ENCODE peak calls at places on chromosomes 12 and 14, in nine cellular contexts. G, X, J, D, F, M, Z, Q and W are unnamed samples.

GRCh38 chr14:68709007-68709406 is 83.9 kb downstream of the ZFP36L1 start:
- DNase-seq in F (no peak), Q (no peak), G (no peak), Z (no peak), J (peak; percentile 40), M (no peak), X (peak; percentile 36), D (no peak), W (no peak)

GRCh38 chr14:29350496-29350895 is 577.2 kb downstream of the PRKD1 start:
- DNase-seq in D (no peak), J (no peak), M (no peak), F (no peak), X (no peak), Z (no peak), G (no peak), Q (no peak), W (no peak)

GRCh38 chr12:104790296-104791125 is 167.6 kb downstream of the SLC41A2 start:
- DNase-seq in Q (no peak), F (peak; percentile 5), M (peak; percentile 37), G (peak; percentile 60), X (peak; percentile 60), J (peak; percentile 87), D (no peak), Z (peak; percentile 79), W (peak; percentile 67)

GRCh38 chr12:57522887-57523705 is 472 bp downstream of the MBD6 start:
- DNase-seq in X (peak; percentile 58), D (peak; percentile 78), G (peak; percentile 92), M (peak; percentile 54), F (no peak), J (peak; percentile 93), Z (no peak), Q (peak; percentile 43), W (peak; percentile 86)

GRCh38 chr12:76757694-76758093 is 6.2 kb upstream of the ZDHHC17 start:
- DNase-seq in G (no peak), D (no peak), M (no peak), Z (no peak), Q (no peak), J (no peak), F (no peak), X (no peak), W (no peak)

GRCh38 chr14:101442451-101442850 is 118.8 kb upstream of the DIO3 start:
- DNase-seq in Z (peak; percentile 84), G (no peak), M (no peak), F (no peak), X (no peak), Q (no peak), J (no peak), D (no peak), W (no peak)

GRCh38 chr12:91667698-91668097 is 477.9 kb downstream of the BTG1 start:
- DNase-seq in M (no peak), Z (no peak), J (no peak), F (no peak), D (no peak), X (no peak), G (no peak), Q (no peak), W (no peak)

GRCh38 chr12:108734200-108734906 is 3.0 kb upstream of the CORO1C start:
- DNase-seq in Z (no peak), J (no peak), D (no peak), Q (no peak), F (peak; percentile 98), M (peak; percentile 82), G (no peak), X (peak; percentile 69), W (no peak)

GRCh38 chr12:102634216-102634615 is 153.9 kb upstream of the IGF1 start:
- DNase-seq in M (no peak), Q (no peak), F (no peak), X (no peak), G (no peak), Z (no peak), D (no peak), J (no peak), W (no peak)

GRCh38 chr14:29463727-29464370 is 463.8 kb downstream of the PRKD1 start:
- DNase-seq in Z (no peak), X (no peak), D (no peak), J (no peak), M (no peak), G (no peak), F (no peak), Q (no peak), W (no peak)

GRCh38 chr14:62053188-62053587 is 291.0 kb downstream of the SNAPC1 start:
- DNase-seq in Q (no peak), X (no peak), J (no peak), D (no peak), M (no peak), G (no peak), F (no peak), Z (no peak), W (no peak)

GRCh38 chr14:22926316-22926715 is 2.9 kb downstream of the PRMT5 start:
- DNase-seq in X (no peak), J (no peak), D (no peak), Z (no peak), G (no peak), F (no peak), Q (no peak), M (peak; percentile 48), W (no peak)

GRCh38 chr12:639566-639965 is 23.7 kb downstream of the NINJ2 start:
- DNase-seq in Q (no peak), G (no peak), D (no peak), J (no peak), F (no peak), X (no peak), Z (no peak), M (no peak), W (no peak)

GRCh38 chr14:100322138-100322957 is 791 bp upstream of the SLC25A47 start:
- DNase-seq in X (no peak), M (no peak), G (no peak), Z (no peak), D (no peak), Q (no peak), F (no peak), J (no peak), W (no peak)

GRCh38 chr14:98959958-98960616 is 311.9 kb downstream of the BCL11B start:
- DNase-seq in Z (peak; percentile 59), D (no peak), J (peak; percentile 83), G (no peak), Q (no peak), X (no peak), F (no peak), M (no peak), W (peak; percentile 47)

GRCh38 chr12:125140239-125140917 is 75.1 kb downstream of the AACS start:
- DNase-seq in D (no peak), J (no peak), F (no peak), Z (peak; percentile 38), M (no peak), Q (no peak), X (no peak), G (no peak), W (no peak)

GRCh38 chr14:92173668-92174067 is 51.9 kb downstream of the CPSF2 start:
- DNase-seq in Z (no peak), F (no peak), G (no peak), M (no peak), Q (no peak), J (no peak), X (no peak), D (no peak), W (no peak)

GRCh38 chr14:96121660-96122395 is 82.7 kb downstream of the C14orf132 start:
- DNase-seq in Z (no peak), M (no peak), Q (no peak), G (no peak), J (peak; percentile 12), D (no peak), F (no peak), X (no peak), W (no peak)

GRCh38 chr14:104005489-104005888 is 63.2 kb upstream of the RD3L start:
- DNase-seq in X (no peak), M (no peak), Q (no peak), Z (no peak), F (no peak), G (no peak), D (no peak), J (no peak), W (no peak)

GRCh38 chr12:18387706-18388105 is 126.4 kb downstream of the PIK3C2G start:
- DNase-seq in J (no peak), Z (no peak), M (no peak), F (no peak), G (no peak), D (no peak), X (no peak), Q (no peak), W (no peak)

GRCh38 chr14:50360851-50361250 is 35.8 kb downstream of the CDKL1 start:
- DNase-seq in F (no peak), Q (no peak), M (no peak), X (no peak), Z (no peak), D (no peak), J (no peak), G (no peak), W (no peak)

GRCh38 chr14:22567437-22567836 is 21.6 kb downstream of the DAD1 start:
- DNase-seq in M (no peak), D (no peak), J (no peak), G (no peak), X (no peak), F (no peak), Q (no peak), Z (no peak), W (no peak)

DNA sequence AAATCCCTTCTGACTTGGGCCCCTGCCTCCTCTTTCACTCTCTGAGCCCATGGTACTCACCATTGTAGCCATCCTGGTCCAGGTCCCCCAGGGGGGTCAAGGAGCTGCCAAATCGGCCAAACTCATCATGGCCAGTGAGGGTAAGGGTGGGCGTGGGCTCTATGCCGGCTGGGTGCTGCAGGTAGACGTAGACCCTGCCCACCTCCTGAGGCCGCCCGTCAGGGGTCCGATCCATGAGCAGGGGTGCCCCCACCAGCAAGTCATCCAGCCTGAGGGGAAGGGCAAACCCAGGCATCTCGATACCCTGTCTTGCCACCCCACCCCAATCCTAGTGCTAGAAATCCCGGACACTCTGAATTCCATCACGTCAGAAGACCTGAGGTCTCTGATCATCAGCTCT is 14.0 kb downstream of the ITGA5 start:
- DNase-seq in D (no peak), X (no peak), Z (no peak), M (no peak), F (no peak), J (no peak), G (no peak), Q (no peak), W (no peak)
- TF ChIP-seq POLR2A in D (no peak), X (no peak), Z (no peak), M (no peak), F (no peak), J (no peak), G (no peak), Q (no peak), W (no peak)

GRCh38 chr12:6335451-6336078 is 6.3 kb downstream of the TNFRSF1A start:
- DNase-seq in Q (peak; percentile 65), D (peak; percentile 80), X (peak; percentile 79), M (peak; percentile 84), Z (peak; percentile 80), F (peak; percentile 90), G (peak; percentile 54), J (peak; percentile 95), W (peak; percentile 92)
- H3K4me3 ChIP-seq in Q (peak overlapping the region; percentile 43), D (peak overlapping the region; percentile 82), X (no peak overlapping the region), M (peak overlapping the region; percentile 32), Z (peak overlapping the region; percentile 5), F (peak overlapping the region; percentile 29), G (peak overlapping the region; percentile 39), J (no peak overlapping the region), W (peak overlapping the region; percentile 43)

GRCh38 chr12:116915326-116915725 is 4.6 kb downstream of the FBXW8 start:
- DNase-seq in J (no peak), D (no peak), X (no peak), G (no peak), Q (no peak), F (no peak), M (no peak), Z (no peak), W (no peak)
- TF ChIP-seq POLR2A in J (no peak), D (no peak), X (no peak), G (no peak), Q (no peak), F (no peak), M (no peak), Z (no peak), W (no peak)

GRCh38 chr14:77183896-77184295 is 2.3 kb downstream of the TMEM63C start:
- DNase-seq in Q (no peak), J (no peak), D (no peak), F (no peak), M (no peak), Z (no peak), G (no peak), X (no peak), W (no peak)
- H3K4me3 ChIP-seq in Q (no peak overlapping the region), J (no peak overlapping the region), D (no peak overlapping the region), F (no peak overlapping the region), M (no peak overlapping the region), Z (no peak overlapping the region), G (no peak overlapping the region), X (no peak overlapping the region), W (no peak overlapping the region)